ENCODE peak calls at places on chromosomes 1 and 21, in eight cellular contexts. G is neuronal stem cell, B is pancreas, E is foreskin keratinocyte, D is stomach, H is left ventricle myocardium inferior, I is breast epithelium, Q is Panc1. X is an unnamed sample.

GRCh38 chr1:57599233-57599994 is 175.6 kb upstream of the DAB1 start:
- DNase-seq in G (peak), B (no peak), E (no peak), D (no peak), H (no peak), I (no peak), Q (no peak), X (peak)

GRCh38 chr1:204961765-204962419 is 81.1 kb upstream of the CNTN2 start:
- DNase-seq in G (no peak), B (peak), E (no peak), D (peak), H (peak), I (no peak), Q (no peak), X (no peak)

GRCh38 chr1:211210052-211210451 is 49.1 kb upstream of the RCOR3 start:
- DNase-seq in G (no peak), B (no peak), E (no peak), D (no peak), H (no peak), I (no peak), Q (no peak), X (peak)

GRCh38 chr1:115325876-115326275 is 12.2 kb downstream of the NGF start:
- DNase-seq in G (no peak), B (no peak), E (no peak), D (no peak), H (no peak), I (no peak), Q (no peak), X (no peak)

GRCh38 chr1:117658676-117659075 is 52.8 kb downstream of the TENT5C start:
- DNase-seq in G (no peak), B (no peak), E (no peak), D (peak), H (no peak), I (no peak), Q (no peak), X (no peak)

GRCh38 chr1:36453051-36453450 is 2.8 kb upstream of the OSCP1 start:
- DNase-seq in G (no peak), B (no peak), E (no peak), D (no peak), H (no peak), I (no peak), Q (no peak), X (no peak)

GRCh38 chr21:28436286-28436932 is 556.3 kb downstream of the LTN1 start:
- DNase-seq in G (no peak), B (no peak), E (peak), D (no peak), H (no peak), I (no peak), Q (no peak), X (peak)

GRCh38 chr1:235648407-235648907 is 1.1 kb downstream of the GNG4 start:
- DNase-seq in G (no peak), B (peak), E (no peak), D (no peak), H (no peak), I (no peak), Q (no peak), X (peak)

GRCh38 chr1:211609120-211610024 is 30.4 kb upstream of the SLC30A1 start:
- DNase-seq in G (no peak), B (no peak), E (no peak), D (no peak), H (no peak), I (no peak), Q (no peak), X (no peak)

GRCh38 chr1:180632326-180633088 is 685 bp downstream of the XPR1 start:
- DNase-seq in G (no peak), B (peak), E (peak), D (peak), H (peak), I (peak), Q (no peak), X (no peak)

GRCh38 chr1:112514901-112515300 is 6.1 kb downstream of the WNT2B start:
- DNase-seq in G (no peak), B (no peak), E (no peak), D (no peak), H (no peak), I (no peak), Q (no peak), X (no peak)

GRCh38 chr1:231603598-231604275 is 22.9 kb upstream of the DISC1 start:
- DNase-seq in G (peak), B (peak), E (peak), D (peak), H (no peak), I (no peak), Q (peak), X (peak)

GRCh38 chr1:227915564-227916553 is 31.9 kb downstream of the WNT9A start:
- DNase-seq in G (no peak), B (no peak), E (peak), D (no peak), H (no peak), I (no peak), Q (no peak), X (no peak)

GRCh38 chr1:41325801-41326200 is 35.4 kb upstream of the FOXO6 start:
- DNase-seq in G (no peak), B (no peak), E (peak), D (no peak), H (no peak), I (no peak), Q (no peak), X (peak)

GRCh38 chr1:59107516-59107915 is 189.4 kb upstream of the FGGY start:
- DNase-seq in G (no peak), B (no peak), E (peak), D (peak), H (peak), I (no peak), Q (no peak), X (no peak)

GRCh38 chr1:241630476-241630875 is 9.7 kb downstream of the CHML start:
- DNase-seq in G (no peak), B (no peak), E (no peak), D (no peak), H (no peak), I (no peak), Q (no peak), X (no peak)

GRCh38 chr1:22916469-22916817 is 56.2 kb downstream of the LACTBL1 start:
- DNase-seq in G (no peak), B (no peak), E (no peak), D (no peak), H (no peak), I (no peak), Q (no peak), X (no peak)

GRCh38 chr1:18109058-18109755 is 1.6 kb downstream of the IGSF21 start:
- DNase-seq in G (no peak), B (no peak), E (no peak), D (no peak), H (no peak), I (no peak), Q (no peak), X (no peak)

GRCh38 chr1:5752715-5753330 is 239.4 kb downstream of the NPHP4 start:
- DNase-seq in G (no peak), B (no peak), E (no peak), D (no peak), H (no peak), I (peak), Q (no peak), X (no peak)

GRCh38 chr21:44583800-44584147 is 3.4 kb upstream of the KRTAP10-5 start:
- DNase-seq in G (no peak), B (no peak), E (peak), D (no peak), H (no peak), I (no peak), Q (no peak), X (no peak)

GRCh38 chr1:158924677-158925076 is 6.7 kb upstream of the PYHIN1 start:
- DNase-seq in G (no peak), B (no peak), E (no peak), D (no peak), H (no peak), I (no peak), Q (no peak), X (no peak)

GRCh38 chr1:157302724-157303123 is 164.5 kb upstream of the ETV3 start:
- DNase-seq in G (no peak), B (no peak), E (no peak), D (no peak), H (no peak), I (no peak), Q (no peak), X (no peak)

GRCh38 chr21:33870768-33871167 is 44.8 kb downstream of the ATP5PO start:
- DNase-seq in G (no peak), B (no peak), E (peak), D (no peak), H (no peak), I (no peak), Q (no peak), X (no peak)

GRCh38 chr1:13779930-13780329 is 79.9 kb downstream of the PRDM2 start:
- DNase-seq in G (no peak), B (no peak), E (no peak), D (no peak), H (no peak), I (no peak), Q (no peak), X (no peak)

GRCh38 chr1:56125316-56125715 is 454.0 kb downstream of the PLPP3 start:
- DNase-seq in G (no peak), B (no peak), E (peak), D (no peak), H (no peak), I (no peak), Q (no peak), X (no peak)

GRCh38 chr1:153251988-153252387 is 7.5 kb upstream of the LORICRIN start:
- DNase-seq in G (no peak), B (no peak), E (no peak), D (no peak), H (no peak), I (no peak), Q (no peak), X (no peak)

GRCh38 chr1:223723351-223723904 is 11.1 kb downstream of the CAPN2 start:
- DNase-seq in G (no peak), B (no peak), E (no peak), D (no peak), H (no peak), I (no peak), Q (no peak), X (no peak)

DNA sequence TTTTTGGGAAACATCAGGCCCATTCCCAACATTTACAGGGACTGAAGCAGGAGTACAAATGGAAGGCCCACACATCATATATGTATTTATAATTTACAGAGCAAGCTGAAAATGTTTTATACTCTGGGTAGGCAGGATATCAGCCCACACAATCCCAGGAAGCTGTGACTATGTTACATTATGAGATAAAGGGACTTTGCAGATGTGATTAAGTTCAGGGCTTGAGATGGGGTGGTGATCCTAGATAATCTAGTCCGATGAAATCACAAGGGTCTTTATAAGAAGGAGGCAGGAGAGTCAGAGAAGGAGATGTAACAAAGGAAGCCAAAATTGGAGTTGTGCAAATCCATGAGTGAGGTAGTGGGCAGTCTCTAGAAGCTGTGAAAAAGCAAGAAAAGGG is 160.5 kb downstream of the PDE4B start:
- DNase-seq in G (no peak), B (no peak), E (no peak), D (no peak), H (no peak), I (no peak), Q (no peak), X (peak)
- H3K27ac ChIP-seq in G (no peak), B (no peak), E (no peak), D (no peak), H (no peak), I (no peak), Q (no peak), X (no peak)

GRCh38 chr1:1120866-1121563 is 5.1 kb upstream of the C1orf159 start:
- DNase-seq in G (no peak), B (no peak), E (no peak), D (no peak), H (no peak), I (no peak), Q (no peak), X (no peak)

GRCh38 chr1:1120096-1120495 is 4.2 kb upstream of the C1orf159 start:
- DNase-seq in G (no peak), B (no peak), E (no peak), D (no peak), H (peak), I (peak), Q (no peak), X (no peak)

GRCh38 chr1:1118893-1119220 is 3.0 kb upstream of the C1orf159 start:
- DNase-seq in G (no peak), B (no peak), E (no peak), D (no peak), H (no peak), I (peak), Q (no peak), X (no peak)

GRCh38 chr1:1118011-1118892 is 2.4 kb upstream of the C1orf159 start:
- DNase-seq in G (no peak), B (no peak), E (no peak), D (no peak), H (peak), I (peak), Q (no peak), X (no peak)

DNA sequence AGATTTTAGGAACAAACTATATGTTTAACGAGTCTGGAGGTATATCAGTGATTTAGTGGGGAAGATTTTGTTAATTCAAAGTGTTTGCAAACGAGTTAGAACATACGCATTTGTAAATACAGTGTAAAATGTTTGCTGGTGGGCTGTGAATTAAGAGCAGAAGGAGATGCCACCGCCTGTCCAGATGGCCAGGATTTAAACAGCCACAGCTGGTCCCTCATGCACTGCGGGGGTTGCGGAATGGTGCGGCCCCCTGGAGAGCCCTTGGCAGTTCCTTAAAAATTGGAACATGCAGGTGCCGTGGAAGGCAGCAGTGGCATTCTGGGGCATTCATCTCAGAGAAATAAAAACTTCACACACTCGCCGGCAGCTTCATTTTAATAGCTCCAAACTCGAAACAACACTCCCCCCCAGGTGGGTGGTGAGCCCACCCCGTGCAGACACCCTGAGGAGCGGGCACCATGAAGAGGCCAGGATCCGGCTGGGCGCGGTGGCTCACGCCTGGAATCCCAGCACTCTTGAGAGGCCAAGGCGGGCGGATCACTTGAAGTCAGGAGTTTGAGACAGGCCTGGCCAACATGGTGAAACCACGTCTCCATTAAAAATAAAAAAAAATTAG is 3.5 kb upstream of the C1orf159 start:
- DNase-seq in G (no peak), B (no peak), E (no peak), D (no peak), H (no peak), I (peak), Q (no peak), X (no peak)
- H3K27ac ChIP-seq in G (no peak), B (no peak), E (no peak), D (no peak), H (no peak), I (no peak), Q (no peak), X (no peak)

GRCh38 chr1:169722784-169723183 is 11.1 kb downstream of the SELE start:
- DNase-seq in G (no peak), B (no peak), E (no peak), D (no peak), H (no peak), I (no peak), Q (no peak), X (no peak)
- H3K27ac ChIP-seq in G (no peak), B (no peak), E (no peak), D (no peak), H (no peak), I (no peak), Q (no peak), X (no peak)

GRCh38 chr1:208129057-208129456 is 115.1 kb downstream of the PLXNA2 start:
- DNase-seq in G (no peak), B (no peak), E (no peak), D (no peak), H (no peak), I (no peak), Q (no peak), X (no peak)
- H3K27ac ChIP-seq in G (no peak), B (no peak), E (no peak), D (no peak), H (no peak), I (no peak), Q (no peak), X (no peak)